ENCODE peak calls at places on chromosomes 4 and X, in four cellular contexts. N is stomach; Z is CD8-positive, alpha-beta T cell; S is testis. H is an unnamed sample.

GRCh38 chr4:105944535-105944934 is 49.3 kb downstream of the NPNT start:
- DNase-seq in N (no peak), Z (no peak), S (no peak), H (no peak)

GRCh38 chr4:183554878-183555585 is 50.2 kb downstream of the ING2 start:
- DNase-seq in N (no peak), Z (no peak), S (no peak), H (no peak)

GRCh38 chr4:72449705-72450104 is 119.3 kb downstream of the ADAMTS3 start:
- DNase-seq in N (no peak), Z (no peak), S (no peak), H (no peak)

GRCh38 chr4:2411786-2412510 is 6.5 kb downstream of the ZFYVE28 start:
- DNase-seq in N (no peak), Z (no peak), S (no peak), H (no peak)

GRCh38 chrX:21885568-21885967 is 29.8 kb downstream of the YY2 start:
- DNase-seq in N (no peak), Z (no peak), S (no peak), H (no peak)

GRCh38 chr4:84956014-84956413 is 10.5 kb downstream of the WDFY3 start:
- DNase-seq in N (no peak), Z (no peak), S (no peak), H (no peak)

GRCh38 chrX:96685205-96686099 is 810 bp downstream of the DIAPH2 start:
- DNase-seq in N (peak), Z (peak), S (peak), H (no peak)

GRCh38 chr4:99723555-99724450 is 66.2 kb upstream of the C4orf54 start:
- DNase-seq in N (peak), Z (no peak), S (peak), H (no peak)

GRCh38 chr4:164949448-164950118 is 27.9 kb downstream of the TRIM61 start:
- DNase-seq in N (no peak), Z (no peak), S (no peak), H (no peak)

GRCh38 chrX:154719132-154719675 is 31.7 kb downstream of the GAB3 start:
- DNase-seq in N (no peak), Z (peak), S (no peak), H (no peak)

GRCh38 chrX:136021160-136021559 is 35.9 kb downstream of the SLC9A6 start:
- DNase-seq in N (no peak), Z (no peak), S (no peak), H (no peak)

GRCh38 chrX:129540725-129541184 is 696 bp downstream of the OCRL start:
- DNase-seq in N (peak), Z (no peak), S (peak), H (no peak)

GRCh38 chr4:34362654-34363053 is 1881.7 kb downstream of the ARAP2 start:
- DNase-seq in N (no peak), Z (no peak), S (no peak), H (no peak)

GRCh38 chr4:24657768-24658617 is 73.6 kb upstream of the DHX15 start:
- DNase-seq in N (peak), Z (no peak), S (peak), H (peak)

GRCh38 chr4:31068257-31069075 is 348.3 kb downstream of the PCDH7 start:
- DNase-seq in N (no peak), Z (no peak), S (no peak), H (no peak)

GRCh38 chr4:54929459-54929858 is 195.9 kb downstream of the KDR start:
- DNase-seq in N (no peak), Z (no peak), S (no peak), H (no peak)

GRCh38 chr4:41505161-41505653 is 32.8 kb upstream of the LIMCH1 start:
- DNase-seq in N (no peak), Z (no peak), S (no peak), H (no peak)

GRCh38 chr4:6352031-6352763 is 82.5 kb downstream of the WFS1 start:
- DNase-seq in N (no peak), Z (no peak), S (no peak), H (no peak)

GRCh38 chr4:169068423-169068822 is 58.4 kb upstream of the CBR4 start:
- DNase-seq in N (no peak), Z (no peak), S (no peak), H (no peak)

GRCh38 chr4:161522031-161522430 is 641.8 kb downstream of the FSTL5 start:
- DNase-seq in N (no peak), Z (no peak), S (peak), H (no peak)

GRCh38 chr4:39495446-39496208 is 31.6 kb downstream of the UGDH start:
- DNase-seq in N (no peak), Z (no peak), S (no peak), H (no peak)

GRCh38 chr4:17562157-17562556 is 14.8 kb upstream of the LAP3 start:
- DNase-seq in N (no peak), Z (no peak), S (peak), H (no peak)

GRCh38 chr4:120830204-120830603 is 92.3 kb downstream of the PRDM5 start:
- DNase-seq in N (no peak), Z (no peak), S (peak), H (no peak)

GRCh38 chrX:23782455-23782854 is 518 bp upstream of the SAT1 start:
- DNase-seq in N (no peak), Z (no peak), S (no peak), H (no peak)

GRCh38 chrX:113001836-113002235 is 161.2 kb upstream of the AMOT start:
- DNase-seq in N (no peak), Z (no peak), S (no peak), H (no peak)

GRCh38 chr4:153684182-153685073 is at the start of gene TLR2:
- DNase-seq in N (peak), Z (peak), S (peak), H (peak)

GRCh38 chr4:54395013-54395527 is 166.0 kb downstream of the PDGFRA start:
- DNase-seq in N (no peak), Z (no peak), S (no peak), H (no peak)

GRCh38 chrX:47638816-47639215 is 9.1 kb upstream of the CFP start:
- DNase-seq in N (no peak), Z (no peak), S (no peak), H (no peak)

GRCh38 chr4:148770848-148771247 is 328.6 kb upstream of the NR3C2 start:
- DNase-seq in N (no peak), Z (no peak), S (no peak), H (no peak)

GRCh38 chr4:124631760-124632159 is 80.8 kb downstream of the ANKRD50 start:
- DNase-seq in N (peak), Z (no peak), S (peak), H (no peak)

GRCh38 chr4:8765631-8766590 is 105.7 kb downstream of the HMX1 start:
- DNase-seq in N (no peak), Z (no peak), S (no peak), H (no peak)

GRCh38 chr4:104860227-104861123 is 286.2 kb upstream of the TET2 start:
- DNase-seq in N (peak), Z (peak), S (peak), H (no peak)

GRCh38 chr4:6298035-6298434 is 28.4 kb downstream of the WFS1 start:
- DNase-seq in N (no peak), Z (no peak), S (no peak), H (no peak)

GRCh38 chrX:40299028-40299479 is 201.3 kb upstream of the BCOR start:
- DNase-seq in N (no peak), Z (no peak), S (no peak), H (no peak)

GRCh38 chr4:2116687-2117400 is 57.7 kb downstream of the NAT8L start:
- DNase-seq in N (no peak), Z (no peak), S (no peak), H (no peak)

GRCh38 chrX:39816871-39817731 is 280.7 kb downstream of the BCOR start:
- DNase-seq in N (no peak), Z (no peak), S (peak), H (no peak)

GRCh38 chr4:105490523-105490922 is 16.7 kb upstream of the PPA2 start:
- DNase-seq in N (no peak), Z (no peak), S (no peak), H (no peak)

GRCh38 chr4:138576684-138577083 is 334.5 kb upstream of the SLC7A11 start:
- DNase-seq in N (no peak), Z (no peak), S (no peak), H (no peak)

GRCh38 chr4:48093949-48094550 is 40.0 kb downstream of the TXK start:
- DNase-seq in N (no peak), Z (no peak), S (no peak), H (no peak)

GRCh38 chr4:176422511-176422910 is 102.7 kb downstream of the SPCS3 start:
- DNase-seq in N (no peak), Z (no peak), S (no peak), H (no peak)

GRCh38 chr4:176422031-176422430 is 102.3 kb downstream of the SPCS3 start:
- DNase-seq in N (no peak), Z (no peak), S (no peak), H (no peak)

DNA sequence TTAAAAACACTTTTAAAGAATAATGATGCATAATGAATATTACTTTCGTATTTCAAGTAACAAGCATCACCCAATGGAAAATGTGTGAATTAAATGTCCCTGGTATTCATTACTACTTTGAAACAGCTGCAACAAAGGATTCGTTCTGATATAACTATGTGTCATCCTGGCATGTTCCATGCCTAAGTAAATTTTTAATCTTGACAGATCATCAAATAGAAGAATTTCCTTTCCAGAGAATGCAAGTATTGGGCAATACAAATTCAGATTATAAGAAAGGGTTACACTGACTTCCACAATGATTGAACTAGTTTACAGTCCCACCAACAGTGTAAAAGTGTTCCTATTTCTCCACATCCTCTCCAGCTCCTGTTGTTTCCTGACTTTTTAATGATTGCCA is 105.3 kb downstream of the SPCS3 start:
- DNase-seq in N (no peak), Z (no peak), S (no peak), H (no peak)
- TF ChIP-seq CTCF in N (no peak), Z (no peak), S (no peak), H (no peak)

DNA sequence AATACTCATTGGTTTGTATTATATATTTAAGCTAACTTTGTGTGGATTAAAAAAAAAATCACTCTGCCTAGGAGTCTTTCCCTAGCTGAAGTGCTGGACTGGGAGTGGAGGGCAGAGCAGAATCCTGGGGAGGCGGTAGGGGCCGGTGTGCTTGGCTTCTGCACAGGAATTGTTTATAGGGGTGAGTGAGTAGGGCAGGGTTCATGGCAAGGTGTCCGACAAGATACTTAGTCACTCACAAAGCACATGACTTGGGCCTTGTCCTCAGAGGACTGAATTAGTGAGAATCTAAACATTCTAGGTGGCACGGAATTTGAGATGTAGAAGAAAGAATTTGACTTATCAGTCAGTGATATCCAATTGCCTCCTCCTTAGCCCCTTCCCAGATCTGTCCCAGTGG is 32.2 kb downstream of the FNIP2 start:
- DNase-seq in N (no peak), Z (no peak), S (no peak), H (no peak)
- H3K27ac ChIP-seq in N (no peak), Z (no peak), S (no peak), H (no peak)

DNA sequence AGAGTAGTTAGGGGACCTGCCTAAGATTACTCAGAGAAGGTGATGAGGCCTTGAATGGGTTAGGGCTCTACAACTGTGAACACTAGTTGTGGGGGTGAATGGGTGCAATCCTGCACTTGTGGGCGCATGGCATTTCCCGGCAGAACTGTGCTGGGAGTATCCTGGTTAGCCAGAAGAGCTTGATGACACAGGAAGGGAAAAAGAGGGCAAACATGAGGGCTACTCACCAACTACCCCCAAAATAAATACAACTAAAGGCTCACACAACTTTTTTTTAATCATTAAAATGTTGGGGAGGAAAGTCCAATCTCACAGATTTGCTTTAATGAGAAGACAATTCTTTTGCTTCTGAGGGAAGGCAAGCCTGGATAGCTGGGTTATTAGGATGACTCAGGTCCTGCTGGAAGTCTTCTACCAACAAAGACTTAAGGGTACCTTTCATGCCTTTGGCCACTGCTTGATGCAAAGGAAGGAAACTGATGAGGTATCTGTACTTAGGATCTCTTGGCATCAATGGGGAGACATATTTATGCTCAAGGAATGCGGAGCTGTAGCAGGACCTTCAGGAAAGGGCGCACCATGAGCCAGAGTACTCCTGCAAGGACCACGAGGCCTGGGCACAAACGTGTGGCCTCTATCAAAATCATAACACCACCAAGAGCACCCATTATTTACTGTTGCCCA is 2.6 kb downstream of the PHKA2 start:
- DNase-seq in N (no peak), Z (no peak), S (no peak), H (no peak)
- H3K4me3 ChIP-seq in N (no peak), Z (no peak), S (no peak), H (no peak)

GRCh38 chr4:114108869-114109268 is 129.4 kb upstream of the ARSJ start:
- DNase-seq in N (no peak), Z (no peak), S (no peak), H (no peak)
- TF ChIP-seq CTCF in N (no peak), Z (no peak), S (no peak), H (no peak)

GRCh38 chr4:139767585-139767984 is 102.0 kb downstream of the MGST2 start:
- DNase-seq in N (no peak), Z (no peak), S (no peak), H (no peak)

GRCh38 chr4:139768913-139769312 is 103.3 kb downstream of the MGST2 start:
- DNase-seq in N (peak), Z (no peak), S (no peak), H (no peak)

GRCh38 chr4:139769355-139769754 is 103.7 kb downstream of the MGST2 start:
- DNase-seq in N (no peak), Z (no peak), S (no peak), H (no peak)

GRCh38 chr4:139768366-139768765 is 102.7 kb downstream of the MGST2 start:
- DNase-seq in N (no peak), Z (no peak), S (no peak), H (no peak)

DNA sequence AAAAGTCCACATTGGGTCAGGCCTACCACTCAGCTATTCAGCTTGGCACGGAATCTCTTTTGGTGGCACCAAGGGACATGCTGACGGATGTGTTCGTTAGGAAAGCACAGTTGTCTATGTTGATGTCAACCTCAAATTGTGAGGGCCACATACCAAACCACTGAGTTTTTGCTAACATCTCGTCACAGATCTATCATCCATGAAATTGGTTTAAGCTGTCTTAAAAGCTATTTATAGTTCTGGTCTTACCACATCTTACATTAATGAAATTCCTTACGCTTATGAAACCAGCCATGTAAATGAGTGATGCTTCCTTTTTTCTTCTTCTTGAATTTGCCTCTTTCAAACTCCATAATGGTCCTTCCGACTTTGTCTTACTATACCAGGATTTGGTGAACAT is 101.5 kb downstream of the MGST2 start:
- DNase-seq in N (no peak), Z (no peak), S (no peak), H (no peak)
- H3K27ac ChIP-seq in N (no peak), Z (no peak), S (no peak), H (no peak)

DNA sequence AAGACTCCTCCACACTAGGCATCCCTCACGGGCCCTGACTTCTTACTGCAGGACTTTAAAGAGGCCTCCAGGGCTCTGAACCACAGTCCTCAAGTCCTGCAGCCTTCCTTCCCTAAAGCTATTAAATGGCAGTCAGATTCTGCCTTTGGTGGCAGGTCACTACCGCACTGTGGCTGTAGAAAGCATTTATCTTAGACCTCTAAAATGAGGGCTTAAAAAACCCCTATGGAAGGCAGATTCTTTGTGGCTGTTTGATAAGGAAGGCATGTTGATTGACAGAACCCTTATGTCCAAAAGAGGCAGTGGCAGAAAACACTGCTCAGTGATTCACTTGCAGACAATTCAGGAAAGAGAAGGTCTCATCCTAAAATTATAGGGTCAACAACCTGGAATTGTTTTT is 79.2 kb downstream of the FBXL5 start:
- DNase-seq in N (no peak), Z (no peak), S (no peak), H (no peak)
- H3K4me3 ChIP-seq in N (no peak), Z (no peak), S (no peak), H (no peak)

GRCh38 chr4:123591875-123592274 is 195.3 kb downstream of the SPRY1 start:
- DNase-seq in N (no peak), Z (no peak), S (no peak), H (no peak)
- TF ChIP-seq CTCF in N (no peak), Z (no peak), S (no peak), H (no peak)

DNA sequence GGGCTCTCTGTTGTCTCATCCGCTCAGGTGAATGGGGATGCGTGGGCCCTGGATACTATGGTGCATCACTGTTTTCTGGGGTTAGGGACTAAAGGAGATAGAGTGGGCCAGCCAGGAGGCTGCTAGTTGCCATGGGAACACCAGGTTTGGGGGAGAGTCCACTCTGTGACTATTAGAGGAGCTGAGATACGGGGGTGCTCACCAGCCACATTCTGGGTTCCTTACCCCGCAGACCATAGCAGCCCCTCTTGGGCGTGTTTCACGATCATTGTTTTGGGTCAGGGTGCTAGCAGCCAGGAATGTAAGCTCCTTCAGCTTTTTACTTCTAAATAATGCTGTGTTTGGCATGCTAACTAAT is 4.6 kb downstream of the EFNB1 start:
- DNase-seq in N (no peak), Z (peak), S (no peak), H (no peak)
- H3K27ac ChIP-seq in N (peak), Z (no peak), S (no peak), H (peak)

GRCh38 chr4:101292214-101292613 is 55.1 kb downstream of the PPP3CA start:
- DNase-seq in N (no peak), Z (no peak), S (peak), H (no peak)
- H3K4me3 ChIP-seq in N (no peak), Z (no peak), S (no peak), H (no peak)

GRCh38 chr4:146582864-146583263 is 55.8 kb upstream of the POU4F2 start:
- DNase-seq in N (no peak), Z (no peak), S (no peak), H (no peak)
- TF ChIP-seq CTCF in N (no peak), Z (no peak), S (no peak), H (no peak)

H was measured in esophagus squamous epithelium.